ENCODE peak calls at places on chromosomes 6 and 20, in eight cellular contexts. One of them, this sample, is unnamed.
A peak's percentile ranks its signal among the peaks of the same experiment; 100 is the strongest.

GRCh38 chr6:10564975-10565374 is 43.8 kb downstream of the GCNT2 start:
- DNase-seq in SJSA1: no peak
- DNase-seq in body of pancreas: no peak
- DNase-seq in aorta: no peak
- DNase-seq in kidney: no peak
- DNase-seq in Peyer's patch: no peak
- DNase-seq in caudate nucleus: no peak
- DNase-seq in GM23338: no peak
- DNase-seq in this sample: no peak

GRCh38 chr6:51644426-51644825 is 443.0 kb downstream of the PKHD1 start:
- DNase-seq in SJSA1: no peak
- DNase-seq in body of pancreas: no peak
- DNase-seq in aorta: no peak
- DNase-seq in kidney: no peak
- DNase-seq in Peyer's patch: no peak
- DNase-seq in caudate nucleus: no peak
- DNase-seq in GM23338: no peak
- DNase-seq in this sample: peak; percentile 83

GRCh38 chr6:108562503-108562993 is 1.8 kb downstream of the FOXO3 start:
- DNase-seq in SJSA1: peak; percentile 74
- DNase-seq in body of pancreas: peak; percentile 74
- DNase-seq in aorta: peak; percentile 62
- DNase-seq in kidney: peak; percentile 82
- DNase-seq in Peyer's patch: peak; percentile 70
- DNase-seq in caudate nucleus: no peak
- DNase-seq in GM23338: peak; percentile 94
- DNase-seq in this sample: peak; percentile 58

GRCh38 chr6:111555041-111555440 is 50.6 kb downstream of the TRAF3IP2 start:
- DNase-seq in SJSA1: no peak
- DNase-seq in body of pancreas: no peak
- DNase-seq in aorta: no peak
- DNase-seq in kidney: no peak
- DNase-seq in Peyer's patch: no peak
- DNase-seq in caudate nucleus: no peak
- DNase-seq in GM23338: no peak
- DNase-seq in this sample: no peak

GRCh38 chr6:45786243-45786795 is 229.3 kb downstream of the CLIC5 start:
- DNase-seq in SJSA1: no peak
- DNase-seq in body of pancreas: no peak
- DNase-seq in aorta: no peak
- DNase-seq in kidney: no peak
- DNase-seq in Peyer's patch: no peak
- DNase-seq in caudate nucleus: no peak
- DNase-seq in GM23338: no peak
- DNase-seq in this sample: no peak

GRCh38 chr6:30876039-30876730 is 8.1 kb upstream of the DDR1 start:
- DNase-seq in SJSA1: no peak
- DNase-seq in body of pancreas: peak; percentile 29
- DNase-seq in aorta: no peak
- DNase-seq in kidney: no peak
- DNase-seq in Peyer's patch: no peak
- DNase-seq in caudate nucleus: no peak
- DNase-seq in GM23338: no peak
- DNase-seq in this sample: peak; percentile 92

GRCh38 chr6:35754452-35755321 is 17.9 kb downstream of the ARMC12 start:
- DNase-seq in SJSA1: no peak
- DNase-seq in body of pancreas: peak; percentile 70
- DNase-seq in aorta: no peak
- DNase-seq in kidney: no peak
- DNase-seq in Peyer's patch: no peak
- DNase-seq in caudate nucleus: no peak
- DNase-seq in GM23338: no peak
- DNase-seq in this sample: peak; percentile 34

GRCh38 chr20:1566701-1567100 is 9.2 kb upstream of the SIRPD start:
- DNase-seq in SJSA1: no peak
- DNase-seq in body of pancreas: no peak
- DNase-seq in aorta: no peak
- DNase-seq in kidney: no peak
- DNase-seq in Peyer's patch: no peak
- DNase-seq in caudate nucleus: no peak
- DNase-seq in GM23338: no peak
- DNase-seq in this sample: no peak

GRCh38 chr6:108117427-108118358 is 43.2 kb upstream of the OSTM1 start:
- DNase-seq in SJSA1: peak; percentile 46
- DNase-seq in body of pancreas: no peak
- DNase-seq in aorta: peak; percentile 64
- DNase-seq in kidney: peak; percentile 74
- DNase-seq in Peyer's patch: peak; percentile 57
- DNase-seq in caudate nucleus: no peak
- DNase-seq in GM23338: peak; percentile 88
- DNase-seq in this sample: no peak

GRCh38 chr6:139823099-139823807 is 448.8 kb upstream of the CITED2 start:
- DNase-seq in SJSA1: no peak
- DNase-seq in body of pancreas: no peak
- DNase-seq in aorta: no peak
- DNase-seq in kidney: no peak
- DNase-seq in Peyer's patch: no peak
- DNase-seq in caudate nucleus: no peak
- DNase-seq in GM23338: no peak
- DNase-seq in this sample: no peak

GRCh38 chr6:68559052-68559451 is 76.0 kb upstream of the ADGRB3 start:
- DNase-seq in SJSA1: no peak
- DNase-seq in body of pancreas: no peak
- DNase-seq in aorta: no peak
- DNase-seq in kidney: no peak
- DNase-seq in Peyer's patch: no peak
- DNase-seq in caudate nucleus: no peak
- DNase-seq in GM23338: peak; percentile 61
- DNase-seq in this sample: no peak

DNA sequence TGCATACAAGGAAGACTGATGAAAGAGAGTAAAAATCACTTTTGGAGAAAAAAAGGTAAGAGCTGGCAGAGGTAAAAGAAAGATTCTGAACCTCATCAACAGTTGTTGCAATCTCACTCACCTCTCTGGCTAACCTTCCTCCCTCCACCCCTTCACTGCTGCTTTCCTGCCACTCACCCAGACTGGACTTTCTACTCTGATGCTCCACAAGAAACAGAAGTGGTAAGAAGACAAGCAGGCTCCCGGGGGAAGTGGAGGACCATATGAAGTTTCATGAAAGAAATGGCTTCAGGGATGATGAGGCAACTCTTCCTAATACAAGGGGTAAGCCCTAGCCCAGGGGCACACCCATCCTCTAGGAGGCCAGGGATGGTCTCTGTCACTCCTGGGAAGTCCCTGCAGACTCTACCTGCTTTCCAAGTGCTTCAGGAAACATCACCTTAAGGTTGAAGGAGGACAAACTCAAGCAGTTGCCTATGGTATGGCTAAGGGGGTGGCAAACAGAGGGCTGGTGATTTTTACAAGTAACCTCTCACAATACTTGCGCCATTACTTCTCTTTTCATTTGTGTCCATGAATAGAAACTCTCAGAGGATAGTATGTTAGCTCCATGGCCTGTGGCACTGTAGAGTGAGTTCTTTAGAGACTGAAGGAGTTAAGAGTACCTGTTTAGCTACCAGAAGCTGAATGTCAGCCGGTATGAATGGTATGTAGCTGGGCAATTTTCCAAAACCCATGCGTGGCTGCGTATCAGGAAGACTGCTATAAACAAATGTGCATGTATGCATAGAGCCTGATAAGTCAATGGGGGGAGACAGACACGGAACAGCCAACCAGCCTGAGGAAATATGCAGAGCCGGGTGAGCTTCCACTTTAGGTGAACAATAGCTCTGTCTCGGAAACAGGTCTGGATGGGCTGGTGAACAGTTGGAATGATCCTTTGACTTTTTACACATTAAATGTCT is 112.0 kb downstream of the BACH2 start:
- DNase-seq in SJSA1: peak; percentile 70
- DNase-seq in body of pancreas: peak; percentile 23
- DNase-seq in aorta: no peak
- DNase-seq in kidney: no peak
- DNase-seq in Peyer's patch: no peak
- DNase-seq in caudate nucleus: no peak
- DNase-seq in GM23338: no peak
- DNase-seq in this sample: peak; percentile 57
- H3K27ac ChIP-seq in SJSA1: no peak overlapping the region
- H3K27ac ChIP-seq in body of pancreas: no peak overlapping the region
- H3K27ac ChIP-seq in aorta: no peak overlapping the region
- H3K27ac ChIP-seq in kidney: peak overlapping the region; percentile 7
- H3K27ac ChIP-seq in Peyer's patch: no peak overlapping the region
- H3K27ac ChIP-seq in caudate nucleus: no peak overlapping the region
- H3K27ac ChIP-seq in GM23338: no peak overlapping the region
- H3K27ac ChIP-seq in this sample: peak overlapping the region; percentile 13

GRCh38 chr20:37316775-37317170 is 27.3 kb downstream of the MANBAL start:
- DNase-seq in SJSA1: no peak
- DNase-seq in body of pancreas: no peak
- DNase-seq in aorta: no peak
- DNase-seq in kidney: no peak
- DNase-seq in Peyer's patch: no peak
- DNase-seq in caudate nucleus: no peak
- DNase-seq in GM23338: no peak
- DNase-seq in this sample: no peak
- H3K27ac ChIP-seq in SJSA1: no peak overlapping the region
- H3K27ac ChIP-seq in body of pancreas: no peak overlapping the region
- H3K27ac ChIP-seq in aorta: no peak overlapping the region
- H3K27ac ChIP-seq in kidney: no peak overlapping the region
- H3K27ac ChIP-seq in Peyer's patch: peak overlapping the region; percentile 68
- H3K27ac ChIP-seq in caudate nucleus: no peak overlapping the region
- H3K27ac ChIP-seq in GM23338: no peak overlapping the region
- H3K27ac ChIP-seq in this sample: no peak overlapping the region

GRCh38 chr6:152272486-152272885 is 364.7 kb downstream of the SYNE1 start:
- DNase-seq in SJSA1: no peak
- DNase-seq in body of pancreas: no peak
- DNase-seq in aorta: no peak
- DNase-seq in kidney: no peak
- DNase-seq in Peyer's patch: no peak
- DNase-seq in caudate nucleus: no peak
- DNase-seq in GM23338: no peak
- DNase-seq in this sample: no peak

GRCh38 chr6:152270301-152270925 is 366.7 kb downstream of the SYNE1 start:
- DNase-seq in SJSA1: no peak
- DNase-seq in body of pancreas: no peak
- DNase-seq in aorta: no peak
- DNase-seq in kidney: no peak
- DNase-seq in Peyer's patch: no peak
- DNase-seq in caudate nucleus: no peak
- DNase-seq in GM23338: no peak
- DNase-seq in this sample: peak; percentile 29

GRCh38 chr6:152273002-152273401 is 364.2 kb downstream of the SYNE1 start:
- DNase-seq in SJSA1: no peak
- DNase-seq in body of pancreas: no peak
- DNase-seq in aorta: peak; percentile 55
- DNase-seq in kidney: no peak
- DNase-seq in Peyer's patch: no peak
- DNase-seq in caudate nucleus: no peak
- DNase-seq in GM23338: no peak
- DNase-seq in this sample: no peak

GRCh38 chr6:152273638-152274037 is 363.5 kb downstream of the SYNE1 start:
- DNase-seq in SJSA1: no peak
- DNase-seq in body of pancreas: peak; percentile 34
- DNase-seq in aorta: peak; percentile 56
- DNase-seq in kidney: peak; percentile 76
- DNase-seq in Peyer's patch: no peak
- DNase-seq in caudate nucleus: no peak
- DNase-seq in GM23338: peak; percentile 66
- DNase-seq in this sample: no peak

GRCh38 chr6:152271681-152272464 is 365.3 kb downstream of the SYNE1 start:
- DNase-seq in SJSA1: no peak
- DNase-seq in body of pancreas: no peak
- DNase-seq in aorta: peak; percentile 70
- DNase-seq in kidney: peak; percentile 87
- DNase-seq in Peyer's patch: no peak
- DNase-seq in caudate nucleus: no peak
- DNase-seq in GM23338: no peak
- DNase-seq in this sample: no peak
- H3K27ac ChIP-seq in SJSA1: no peak overlapping the region
- H3K27ac ChIP-seq in body of pancreas: no peak overlapping the region
- H3K27ac ChIP-seq in aorta: peak overlapping the region; percentile 31
- H3K27ac ChIP-seq in kidney: no peak overlapping the region
- H3K27ac ChIP-seq in Peyer's patch: no peak overlapping the region
- H3K27ac ChIP-seq in caudate nucleus: no peak overlapping the region
- H3K27ac ChIP-seq in GM23338: no peak overlapping the region
- H3K27ac ChIP-seq in this sample: peak overlapping the region; percentile 67

DNA sequence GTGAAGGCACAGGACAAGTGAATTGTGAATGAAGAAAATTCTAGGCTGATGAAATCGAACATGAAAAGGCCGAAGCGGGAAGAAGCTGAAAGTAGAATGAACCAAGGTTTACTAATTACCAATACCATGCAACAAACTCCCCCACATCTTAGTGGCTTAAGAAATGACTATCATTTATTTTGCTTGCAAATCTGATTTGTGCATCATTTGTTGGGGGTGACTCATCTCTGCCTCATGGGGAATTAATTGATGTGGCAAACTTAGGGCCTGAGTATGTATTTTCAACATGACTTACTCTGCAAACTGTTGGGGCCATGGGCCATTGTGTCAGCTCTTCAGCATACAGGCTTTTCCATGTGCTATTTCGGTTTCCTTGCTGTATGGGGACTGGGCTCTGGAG is 26.8 kb downstream of the PPP1R14C start:
- DNase-seq in SJSA1: no peak
- DNase-seq in body of pancreas: no peak
- DNase-seq in aorta: no peak
- DNase-seq in kidney: no peak
- DNase-seq in Peyer's patch: no peak
- DNase-seq in caudate nucleus: no peak
- DNase-seq in GM23338: no peak
- DNase-seq in this sample: peak; percentile 56
- H3K27ac ChIP-seq in SJSA1: no peak overlapping the region
- H3K27ac ChIP-seq in body of pancreas: no peak overlapping the region
- H3K27ac ChIP-seq in aorta: no peak overlapping the region
- H3K27ac ChIP-seq in kidney: no peak overlapping the region
- H3K27ac ChIP-seq in Peyer's patch: no peak overlapping the region
- H3K27ac ChIP-seq in caudate nucleus: no peak overlapping the region
- H3K27ac ChIP-seq in GM23338: no peak overlapping the region
- H3K27ac ChIP-seq in this sample: peak overlapping the region; percentile 70

DNA sequence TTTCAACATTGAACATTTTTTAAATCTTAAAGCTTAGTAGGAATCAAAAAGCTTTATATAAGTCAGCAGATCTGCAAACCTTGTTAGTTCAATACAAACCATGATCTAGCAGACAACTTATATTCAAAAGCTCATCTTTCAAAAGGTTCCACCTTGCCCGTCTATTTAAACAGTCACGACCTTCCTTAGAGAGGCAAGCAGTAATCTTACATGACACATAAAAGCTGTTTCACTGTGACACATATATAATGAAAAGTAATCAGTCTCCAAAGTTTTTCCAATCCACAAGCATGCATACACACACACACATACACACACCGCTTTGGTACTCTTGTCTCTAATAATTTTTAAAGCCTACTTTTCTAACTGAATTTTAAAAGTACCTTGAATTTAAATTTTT is 12.9 kb downstream of the SOD2 start:
- DNase-seq in SJSA1: no peak
- DNase-seq in body of pancreas: no peak
- DNase-seq in aorta: no peak
- DNase-seq in kidney: no peak
- DNase-seq in Peyer's patch: no peak
- DNase-seq in caudate nucleus: no peak
- DNase-seq in GM23338: no peak
- DNase-seq in this sample: no peak
- H3K27ac ChIP-seq in SJSA1: peak overlapping the region; percentile 57
- H3K27ac ChIP-seq in body of pancreas: no peak overlapping the region
- H3K27ac ChIP-seq in aorta: no peak overlapping the region
- H3K27ac ChIP-seq in kidney: no peak overlapping the region
- H3K27ac ChIP-seq in Peyer's patch: no peak overlapping the region
- H3K27ac ChIP-seq in caudate nucleus: no peak overlapping the region
- H3K27ac ChIP-seq in GM23338: no peak overlapping the region
- H3K27ac ChIP-seq in this sample: peak overlapping the region; percentile 6